ENCODE peak calls at places on chromosome 2, in four cellular contexts. One of them, this sample, is unnamed. For H3K36me3, the result is how much of the 10 kb centered on the place peaks cover.

GRCh38 chr2:218021536-218022071 is 18.8 kb upstream of the TNS1 start:
- DNase-seq in sigmoid colon: peak
- DNase-seq in cardiac muscle cell: peak
- DNase-seq in CD8-positive, alpha-beta T cell: no peak
- DNase-seq in this sample: no peak

GRCh38 chr2:99488587-99488998 is 1.2 kb downstream of the REV1 start:
- DNase-seq in sigmoid colon: no peak
- DNase-seq in cardiac muscle cell: no peak
- DNase-seq in CD8-positive, alpha-beta T cell: no peak
- DNase-seq in this sample: no peak

GRCh38 chr2:66555076-66555475 is 120.2 kb downstream of the MEIS1 start:
- DNase-seq in sigmoid colon: no peak
- DNase-seq in cardiac muscle cell: no peak
- DNase-seq in CD8-positive, alpha-beta T cell: no peak
- DNase-seq in this sample: no peak

GRCh38 chr2:204881519-204882111 is 336.3 kb downstream of the PARD3B start:
- DNase-seq in sigmoid colon: no peak
- DNase-seq in cardiac muscle cell: no peak
- DNase-seq in CD8-positive, alpha-beta T cell: no peak
- DNase-seq in this sample: no peak

GRCh38 chr2:127217470-127218325 is 2.4 kb downstream of the CYP27C1 start:
- DNase-seq in sigmoid colon: no peak
- DNase-seq in cardiac muscle cell: no peak
- DNase-seq in CD8-positive, alpha-beta T cell: no peak
- DNase-seq in this sample: no peak

GRCh38 chr2:231597014-231597611 is 4.4 kb downstream of the TEX44 start:
- DNase-seq in sigmoid colon: no peak
- DNase-seq in cardiac muscle cell: no peak
- DNase-seq in CD8-positive, alpha-beta T cell: no peak
- DNase-seq in this sample: no peak

GRCh38 chr2:171407030-171407707 is 26.6 kb downstream of the METTL8 start:
- DNase-seq in sigmoid colon: no peak
- DNase-seq in cardiac muscle cell: no peak
- DNase-seq in CD8-positive, alpha-beta T cell: no peak
- DNase-seq in this sample: no peak

GRCh38 chr2:178530625-178531142 is 50.4 kb downstream of the PLEKHA3 start:
- DNase-seq in sigmoid colon: no peak
- DNase-seq in cardiac muscle cell: no peak
- DNase-seq in CD8-positive, alpha-beta T cell: no peak
- DNase-seq in this sample: peak

GRCh38 chr2:96251721-96252292 is 14.0 kb downstream of the TMEM127 start:
- DNase-seq in sigmoid colon: peak
- DNase-seq in cardiac muscle cell: peak
- DNase-seq in CD8-positive, alpha-beta T cell: no peak
- DNase-seq in this sample: no peak

GRCh38 chr2:38037757-38038615 is 38.0 kb downstream of the CYP1B1 start:
- DNase-seq in sigmoid colon: no peak
- DNase-seq in cardiac muscle cell: peak
- DNase-seq in CD8-positive, alpha-beta T cell: no peak
- DNase-seq in this sample: no peak

GRCh38 chr2:146665801-146666200 is 1179.0 kb upstream of the ACVR2A start:
- DNase-seq in sigmoid colon: no peak
- DNase-seq in cardiac muscle cell: no peak
- DNase-seq in CD8-positive, alpha-beta T cell: no peak
- DNase-seq in this sample: no peak

GRCh38 chr2:102313025-102313424 is 1.7 kb downstream of the IL1RL1 start:
- DNase-seq in sigmoid colon: no peak
- DNase-seq in cardiac muscle cell: no peak
- DNase-seq in CD8-positive, alpha-beta T cell: no peak
- DNase-seq in this sample: no peak

GRCh38 chr2:151367571-151367970 is 10.2 kb downstream of the TNFAIP6 start:
- DNase-seq in sigmoid colon: no peak
- DNase-seq in cardiac muscle cell: no peak
- DNase-seq in CD8-positive, alpha-beta T cell: no peak
- DNase-seq in this sample: no peak

GRCh38 chr2:3398837-3399236 is 19.3 kb downstream of the TRAPPC12 start:
- DNase-seq in sigmoid colon: no peak
- DNase-seq in cardiac muscle cell: no peak
- DNase-seq in CD8-positive, alpha-beta T cell: no peak
- DNase-seq in this sample: no peak

GRCh38 chr2:58984731-58985130 is 743.6 kb upstream of the FANCL start:
- DNase-seq in sigmoid colon: no peak
- DNase-seq in cardiac muscle cell: no peak
- DNase-seq in CD8-positive, alpha-beta T cell: no peak
- DNase-seq in this sample: no peak

GRCh38 chr2:47065771-47066380 is 89.2 kb downstream of the STPG4 start:
- DNase-seq in sigmoid colon: no peak
- DNase-seq in cardiac muscle cell: peak
- DNase-seq in CD8-positive, alpha-beta T cell: no peak
- DNase-seq in this sample: no peak

GRCh38 chr2:128317186-128317897 is 1.3 kb downstream of the HS6ST1 start:
- DNase-seq in sigmoid colon: peak
- DNase-seq in cardiac muscle cell: peak
- DNase-seq in CD8-positive, alpha-beta T cell: peak
- DNase-seq in this sample: peak

GRCh38 chr2:55309441-55309840 is 40.4 kb upstream of the MTIF2 start:
- DNase-seq in sigmoid colon: no peak
- DNase-seq in cardiac muscle cell: no peak
- DNase-seq in CD8-positive, alpha-beta T cell: no peak
- DNase-seq in this sample: no peak

GRCh38 chr2:72140621-72140960 is 7.1 kb downstream of the CYP26B1 start:
- DNase-seq in sigmoid colon: no peak
- DNase-seq in cardiac muscle cell: no peak
- DNase-seq in CD8-positive, alpha-beta T cell: no peak
- DNase-seq in this sample: no peak

GRCh38 chr2:127932199-127932877 is 46.6 kb upstream of the AMMECR1L start:
- DNase-seq in sigmoid colon: no peak
- DNase-seq in cardiac muscle cell: no peak
- DNase-seq in CD8-positive, alpha-beta T cell: no peak
- DNase-seq in this sample: no peak

GRCh38 chr2:2181505-2181904 is 149.6 kb downstream of the MYT1L start:
- DNase-seq in sigmoid colon: no peak
- DNase-seq in cardiac muscle cell: no peak
- DNase-seq in CD8-positive, alpha-beta T cell: no peak
- DNase-seq in this sample: no peak

GRCh38 chr2:193584522-193584938 is 1389.8 kb upstream of the TMEFF2 start:
- DNase-seq in sigmoid colon: no peak
- DNase-seq in cardiac muscle cell: peak
- DNase-seq in CD8-positive, alpha-beta T cell: no peak
- DNase-seq in this sample: peak

GRCh38 chr2:26691881-26692813 is at the start of gene KCNK3:
- DNase-seq in sigmoid colon: peak
- DNase-seq in cardiac muscle cell: peak
- DNase-seq in CD8-positive, alpha-beta T cell: peak
- DNase-seq in this sample: peak

GRCh38 chr2:165837122-165837521 is 43.1 kb upstream of the GALNT3 start:
- DNase-seq in sigmoid colon: no peak
- DNase-seq in cardiac muscle cell: no peak
- DNase-seq in CD8-positive, alpha-beta T cell: no peak
- DNase-seq in this sample: no peak

GRCh38 chr2:179410552-179411356 is 146.1 kb upstream of the SESTD1 start:
- DNase-seq in sigmoid colon: peak
- DNase-seq in cardiac muscle cell: peak
- DNase-seq in CD8-positive, alpha-beta T cell: no peak
- DNase-seq in this sample: peak

GRCh38 chr2:121489284-121489683 is 41.4 kb upstream of the RNU4ATAC start:
- DNase-seq in sigmoid colon: no peak
- DNase-seq in cardiac muscle cell: no peak
- DNase-seq in CD8-positive, alpha-beta T cell: no peak
- DNase-seq in this sample: no peak

GRCh38 chr2:150133623-150134022 is 353.8 kb downstream of the RND3 start:
- DNase-seq in sigmoid colon: no peak
- DNase-seq in cardiac muscle cell: no peak
- DNase-seq in CD8-positive, alpha-beta T cell: no peak
- DNase-seq in this sample: no peak

GRCh38 chr2:236972491-236973379 is 113.0 kb upstream of the COPS8 start:
- DNase-seq in sigmoid colon: peak
- DNase-seq in cardiac muscle cell: peak
- DNase-seq in CD8-positive, alpha-beta T cell: no peak
- DNase-seq in this sample: no peak

GRCh38 chr2:129070663-129071062 is 752.0 kb upstream of the HS6ST1 start:
- DNase-seq in sigmoid colon: no peak
- DNase-seq in cardiac muscle cell: no peak
- DNase-seq in CD8-positive, alpha-beta T cell: no peak
- DNase-seq in this sample: no peak

GRCh38 chr2:163717993-163718680 is 17.7 kb downstream of the FIGN start:
- DNase-seq in sigmoid colon: no peak
- DNase-seq in cardiac muscle cell: peak
- DNase-seq in CD8-positive, alpha-beta T cell: no peak
- DNase-seq in this sample: no peak

GRCh38 chr2:96859681-96860064 is 1.9 kb upstream of the ANKRD39 start:
- DNase-seq in sigmoid colon: no peak
- DNase-seq in cardiac muscle cell: no peak
- DNase-seq in CD8-positive, alpha-beta T cell: no peak
- DNase-seq in this sample: no peak

GRCh38 chr2:25373269-25373981 is 31.7 kb upstream of the DNMT3A start:
- DNase-seq in sigmoid colon: peak
- DNase-seq in cardiac muscle cell: no peak
- DNase-seq in CD8-positive, alpha-beta T cell: no peak
- DNase-seq in this sample: no peak

GRCh38 chr2:162242586-162243304 is 500 bp downstream of the FAP start:
- DNase-seq in sigmoid colon: no peak
- DNase-seq in cardiac muscle cell: no peak
- DNase-seq in CD8-positive, alpha-beta T cell: no peak
- DNase-seq in this sample: no peak

GRCh38 chr2:204967199-204967995 is 422.1 kb downstream of the PARD3B start:
- DNase-seq in sigmoid colon: no peak
- DNase-seq in cardiac muscle cell: no peak
- DNase-seq in CD8-positive, alpha-beta T cell: peak
- DNase-seq in this sample: peak

GRCh38 chr2:222823183-222823915 is 37.5 kb upstream of the ACSL3 start:
- DNase-seq in sigmoid colon: no peak
- DNase-seq in cardiac muscle cell: no peak
- DNase-seq in CD8-positive, alpha-beta T cell: no peak
- DNase-seq in this sample: no peak

GRCh38 chr2:39061280-39061679 is 59.6 kb downstream of the SOS1 start:
- DNase-seq in sigmoid colon: no peak
- DNase-seq in cardiac muscle cell: no peak
- DNase-seq in CD8-positive, alpha-beta T cell: no peak
- DNase-seq in this sample: no peak

GRCh38 chr2:165147201-165148045 is 56.4 kb downstream of the SCN3A start:
- DNase-seq in sigmoid colon: no peak
- DNase-seq in cardiac muscle cell: no peak
- DNase-seq in CD8-positive, alpha-beta T cell: no peak
- DNase-seq in this sample: no peak

GRCh38 chr2:242020196-242021004 is 150.9 kb downstream of the RTP5 start:
- DNase-seq in sigmoid colon: peak
- DNase-seq in cardiac muscle cell: no peak
- DNase-seq in CD8-positive, alpha-beta T cell: no peak
- DNase-seq in this sample: no peak

GRCh38 chr2:22734373-22735045 is 650.5 kb upstream of the KLHL29 start:
- DNase-seq in sigmoid colon: no peak
- DNase-seq in cardiac muscle cell: no peak
- DNase-seq in CD8-positive, alpha-beta T cell: no peak
- DNase-seq in this sample: no peak

GRCh38 chr2:22729466-22729865 is 655.5 kb upstream of the KLHL29 start:
- DNase-seq in sigmoid colon: no peak
- DNase-seq in cardiac muscle cell: peak
- DNase-seq in CD8-positive, alpha-beta T cell: no peak
- DNase-seq in this sample: no peak
- H3K36me3 ChIP-seq in sigmoid colon: under half
- H3K36me3 ChIP-seq in cardiac muscle cell: under half
- H3K36me3 ChIP-seq in CD8-positive, alpha-beta T cell: under half
- H3K36me3 ChIP-seq in this sample: under half

DNA sequence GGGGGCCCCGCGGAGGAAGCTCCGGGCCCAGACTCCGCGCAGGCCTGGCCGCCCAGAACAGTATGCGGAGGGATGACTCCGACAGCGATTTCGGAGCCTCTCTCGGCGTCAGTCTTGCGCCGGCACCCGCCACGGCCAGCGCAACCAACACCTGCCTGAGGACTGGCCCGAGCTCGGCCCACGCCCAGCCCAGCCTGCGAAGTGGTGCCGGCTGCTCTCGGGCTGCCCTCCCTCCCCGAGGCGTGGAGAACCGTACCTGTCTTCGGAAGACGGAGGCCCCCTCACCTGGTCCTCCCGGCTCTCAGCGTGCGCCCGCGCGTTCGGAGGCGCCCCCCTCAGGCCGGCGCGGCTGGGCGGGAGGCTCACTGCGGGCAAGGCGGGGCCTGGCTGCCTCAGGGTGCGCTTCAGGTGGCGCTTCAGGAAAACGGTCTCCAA is at the start of gene M1AP:
- DNase-seq in sigmoid colon: no peak
- DNase-seq in cardiac muscle cell: no peak
- DNase-seq in CD8-positive, alpha-beta T cell: no peak
- DNase-seq in this sample: no peak
- H3K4me3 ChIP-seq in sigmoid colon: no peak
- H3K4me3 ChIP-seq in cardiac muscle cell: no peak
- H3K4me3 ChIP-seq in CD8-positive, alpha-beta T cell: no peak
- H3K4me3 ChIP-seq in this sample: no peak

DNA sequence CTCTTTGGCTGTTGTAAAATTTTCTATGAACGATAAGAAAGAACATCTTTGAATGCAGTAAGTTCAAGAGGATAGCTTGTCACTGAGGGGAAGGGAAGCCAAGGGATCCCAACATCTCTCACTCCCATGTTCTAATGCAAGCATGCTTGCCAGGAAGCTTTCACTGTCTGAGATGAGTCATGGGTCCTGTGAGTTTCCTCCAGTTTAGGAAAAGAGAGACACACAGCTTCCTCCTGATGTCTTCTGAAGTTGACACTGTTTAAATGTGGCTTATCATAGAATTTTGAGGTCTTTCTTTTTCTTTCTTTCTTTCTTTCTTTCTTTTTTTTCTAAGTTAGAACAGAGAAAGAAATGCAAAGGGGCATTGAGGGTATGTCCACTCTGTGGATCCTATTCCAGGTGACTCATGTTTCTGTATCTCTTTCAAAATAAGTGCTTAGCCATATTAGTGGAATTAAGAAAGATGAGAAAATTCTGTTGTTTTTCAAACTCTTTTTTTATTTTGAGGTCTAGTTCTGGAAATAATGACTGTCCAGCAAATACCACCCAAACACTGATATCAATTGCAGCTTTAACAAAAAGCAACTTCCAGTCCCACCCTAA is 146.6 kb downstream of the RDH14 start:
- DNase-seq in sigmoid colon: peak
- DNase-seq in cardiac muscle cell: no peak
- DNase-seq in CD8-positive, alpha-beta T cell: no peak
- DNase-seq in this sample: no peak
- H3K36me3 ChIP-seq in sigmoid colon: under half
- H3K36me3 ChIP-seq in cardiac muscle cell: under half
- H3K36me3 ChIP-seq in CD8-positive, alpha-beta T cell: under half
- H3K36me3 ChIP-seq in this sample: under half

GRCh38 chr2:203240491-203240890 is 1.7 kb downstream of the CYP20A1 start:
- DNase-seq in sigmoid colon: no peak
- DNase-seq in cardiac muscle cell: no peak
- DNase-seq in CD8-positive, alpha-beta T cell: no peak
- DNase-seq in this sample: no peak
- H3K4me3 ChIP-seq in sigmoid colon: no peak
- H3K4me3 ChIP-seq in cardiac muscle cell: peak
- H3K4me3 ChIP-seq in CD8-positive, alpha-beta T cell: peak
- H3K4me3 ChIP-seq in this sample: peak

GRCh38 chr2:213086050-213086449 is 65.4 kb downstream of the IKZF2 start:
- DNase-seq in sigmoid colon: no peak
- DNase-seq in cardiac muscle cell: no peak
- DNase-seq in CD8-positive, alpha-beta T cell: no peak
- DNase-seq in this sample: no peak
- H3K36me3 ChIP-seq in sigmoid colon: under half
- H3K36me3 ChIP-seq in cardiac muscle cell: under half
- H3K36me3 ChIP-seq in CD8-positive, alpha-beta T cell: under half
- H3K36me3 ChIP-seq in this sample: under half

GRCh38 chr2:190470256-190470826 is 62.2 kb downstream of the MFSD6 start:
- DNase-seq in sigmoid colon: no peak
- DNase-seq in cardiac muscle cell: no peak
- DNase-seq in CD8-positive, alpha-beta T cell: no peak
- DNase-seq in this sample: no peak
- H3K4me3 ChIP-seq in sigmoid colon: no peak
- H3K4me3 ChIP-seq in cardiac muscle cell: no peak
- H3K4me3 ChIP-seq in CD8-positive, alpha-beta T cell: no peak
- H3K4me3 ChIP-seq in this sample: no peak

This sample was measured in CD4-positive, CD25-positive, alpha-beta regulatory T cell.